ENCODE peak calls at places on chromosomes 13 and 19, in four cellular contexts. T is Calu3, G is heart left ventricle, O is NCI-H1417. V is an unnamed sample.
A peak's percentile ranks its signal among the peaks of the same experiment; 100 is the strongest.

GRCh38 chr19:46878613-46879375 is 18.0 kb downstream of the ARHGAP35 start:
- DNase-seq in T (no peak), G (no peak), O (no peak), V (peak; percentile 77)

GRCh38 chr19:388691-389090 is 20.3 kb downstream of the C2CD4C start:
- DNase-seq in T (no peak), G (peak; percentile 16), O (no peak), V (no peak)

GRCh38 chr13:43196750-43197149 is 173.4 kb downstream of the DNAJC15 start:
- DNase-seq in T (no peak), G (no peak), O (no peak), V (no peak)

GRCh38 chr19:18131841-18132596 is 20.9 kb upstream of the PIK3R2 start:
- DNase-seq in T (no peak), G (no peak), O (no peak), V (no peak)

GRCh38 chr13:20686863-20687579 is 16.5 kb upstream of the IL17D start:
- DNase-seq in T (no peak), G (no peak), O (no peak), V (no peak)

GRCh38 chr19:28307460-28307859 is 905.5 kb downstream of the UQCRFS1 start:
- DNase-seq in T (no peak), G (no peak), O (no peak), V (peak; percentile 82)

GRCh38 chr13:21227917-21228316 is 51.5 kb downstream of the MRPL57 start:
- DNase-seq in T (no peak), G (no peak), O (no peak), V (no peak)

GRCh38 chr13:113667771-113668490 is 912 bp downstream of the GRK1 start:
- DNase-seq in T (no peak), G (peak; percentile 20), O (no peak), V (no peak)

GRCh38 chr19:13085673-13086072 is 17.0 kb downstream of the LYL1 start:
- DNase-seq in T (no peak), G (no peak), O (no peak), V (no peak)

GRCh38 chr13:65188691-65189090 is 2041.4 kb downstream of the PCDH9 start:
- DNase-seq in T (no peak), G (no peak), O (no peak), V (no peak)

GRCh38 chr13:35531551-35531950 is 55.1 kb upstream of the MAB21L1 start:
- DNase-seq in T (no peak), G (no peak), O (no peak), V (no peak)

GRCh38 chr13:90197722-90198121 is 1149.8 kb upstream of the MIR17HG start:
- DNase-seq in T (no peak), G (no peak), O (no peak), V (no peak)

GRCh38 chr13:20401958-20402856 is 123.5 kb downstream of the CRYL1 start:
- DNase-seq in T (no peak), G (no peak), O (no peak), V (peak; percentile 43)

GRCh38 chr19:17946965-17947784 is 14.4 kb downstream of the CCDC124 start:
- DNase-seq in T (no peak), G (no peak), O (peak; percentile 66), V (no peak)

GRCh38 chr13:69857188-69857821 is 250.3 kb upstream of the ATXN8OS start:
- DNase-seq in T (no peak), G (no peak), O (peak; percentile 38), V (no peak)

GRCh38 chr19:3606690-3607289 is at the start of gene TBXA2R:
- DNase-seq in T (peak; percentile 54), G (peak; percentile 82), O (peak; percentile 77), V (peak; percentile 82)

GRCh38 chr13:48570225-48570828 is 37.4 kb upstream of the RCBTB2 start:
- DNase-seq in T (no peak), G (no peak), O (no peak), V (no peak)

GRCh38 chr13:40665754-40666057 is 735 bp downstream of the FOXO1 start:
- DNase-seq in T (no peak), G (peak; percentile 39), O (peak; percentile 70), V (no peak)

GRCh38 chr19:47839913-47840312 is 18.2 kb downstream of the CRX start:
- DNase-seq in T (no peak), G (no peak), O (no peak), V (no peak)

GRCh38 chr19:38059897-38060296 is 152.9 kb downstream of the SIPA1L3 start:
- DNase-seq in T (no peak), G (no peak), O (no peak), V (no peak)

GRCh38 chr19:17405250-17406038 is at the start of gene BST2:
- DNase-seq in T (no peak), G (peak; percentile 69), O (no peak), V (no peak)

GRCh38 chr19:47492137-47492533 is 8.1 kb upstream of the KPTN start:
- DNase-seq in T (no peak), G (no peak), O (no peak), V (no peak)

GRCh38 chr13:48531416-48532145 is 1.3 kb downstream of the RCBTB2 start:
- DNase-seq in T (no peak), G (no peak), O (no peak), V (no peak)

GRCh38 chr19:45163751-45164150 is 3.0 kb upstream of the NKPD1 start:
- DNase-seq in T (no peak), G (no peak), O (no peak), V (no peak)

GRCh38 chr19:50536662-50537305 is 23.1 kb upstream of the ASPDH start:
- DNase-seq in T (no peak), G (no peak), O (no peak), V (no peak)

GRCh38 chr13:113596321-113597200 is 12.0 kb downstream of the TFDP1 start:
- DNase-seq in T (no peak), G (no peak), O (no peak), V (no peak)

GRCh38 chr19:23377276-23377675 is 18.0 kb downstream of the ZNF91 start:
- DNase-seq in T (no peak), G (no peak), O (no peak), V (no peak)

GRCh38 chr19:9159891-9160290 is 18.9 kb upstream of the OR7D2 start:
- DNase-seq in T (no peak), G (no peak), O (no peak), V (no peak)

GRCh38 chr19:1952635-1953034 is 11.7 kb downstream of the CSNK1G2 start:
- DNase-seq in T (no peak), G (no peak), O (no peak), V (no peak)

GRCh38 chr19:14770944-14771839 is 7.2 kb downstream of the ADGRE2 start:
- DNase-seq in T (no peak), G (no peak), O (no peak), V (no peak)

GRCh38 chr13:75129331-75129730 is 352.6 kb downstream of the TBC1D4 start:
- DNase-seq in T (no peak), G (no peak), O (no peak), V (peak; percentile 56)

GRCh38 chr13:50126378-50127016 is 111.3 kb downstream of the KCNRG start:
- DNase-seq in T (no peak), G (no peak), O (peak; percentile 93), V (peak; percentile 6)

GRCh38 chr19:28905996-28906395 is 307.0 kb downstream of the UQCRFS1 start:
- DNase-seq in T (no peak), G (no peak), O (no peak), V (peak; percentile 84)